ENCODE peak calls at places on chromosome 1, in four cellular contexts. One of them, this sample, is unnamed.

GRCh38 chr1:9068971-9069323 is 488 bp downstream of the SLC2A5 start:
- DNase-seq in DND-41: no peak
- DNase-seq in pancreas: no peak
- DNase-seq in HCT116: no peak
- DNase-seq in this sample: no peak

GRCh38 chr1:156241311-156241811 is 623 bp upstream of the BGLAP start:
- DNase-seq in DND-41: no peak
- DNase-seq in pancreas: no peak
- DNase-seq in HCT116: no peak
- DNase-seq in this sample: no peak

GRCh38 chr1:153548722-153549695 is at the start of gene S100A3:
- DNase-seq in DND-41: no peak
- DNase-seq in pancreas: peak; percentile 30
- DNase-seq in HCT116: no peak
- DNase-seq in this sample: peak; percentile 80

GRCh38 chr1:116819081-116819480 is 64.9 kb downstream of the CD2 start:
- DNase-seq in DND-41: no peak
- DNase-seq in pancreas: no peak
- DNase-seq in HCT116: no peak
- DNase-seq in this sample: no peak

GRCh38 chr1:232988572-232989040 is 38.2 kb downstream of the NTPCR start:
- DNase-seq in DND-41: no peak
- DNase-seq in pancreas: no peak
- DNase-seq in HCT116: no peak
- DNase-seq in this sample: no peak

GRCh38 chr1:113205980-113206766 is 133.2 kb downstream of the LRIG2 start:
- DNase-seq in DND-41: no peak
- DNase-seq in pancreas: no peak
- DNase-seq in HCT116: no peak
- DNase-seq in this sample: no peak

GRCh38 chr1:65055754-65056153 is 89.4 kb upstream of the JAK1 start:
- DNase-seq in DND-41: no peak
- DNase-seq in pancreas: no peak
- DNase-seq in HCT116: no peak
- DNase-seq in this sample: no peak

GRCh38 chr1:16420719-16421118 is 16.5 kb downstream of the SPATA21 start:
- DNase-seq in DND-41: peak; percentile 77
- DNase-seq in pancreas: no peak
- DNase-seq in HCT116: no peak
- DNase-seq in this sample: no peak

GRCh38 chr1:165408518-165408917 is 36.4 kb downstream of the RXRG start:
- DNase-seq in DND-41: no peak
- DNase-seq in pancreas: peak; percentile 8
- DNase-seq in HCT116: peak; percentile 45
- DNase-seq in this sample: peak; percentile 50

GRCh38 chr1:20786310-20787099 is 602 bp downstream of the HP1BP3 start:
- DNase-seq in DND-41: peak; percentile 98
- DNase-seq in pancreas: peak; percentile 94
- DNase-seq in HCT116: peak; percentile 85
- DNase-seq in this sample: peak; percentile 94

GRCh38 chr1:212518188-212518951 is 85.7 kb downstream of the NENF start:
- DNase-seq in DND-41: no peak
- DNase-seq in pancreas: peak; percentile 49
- DNase-seq in HCT116: no peak
- DNase-seq in this sample: peak; percentile 74

GRCh38 chr1:180386740-180387367 is 115.5 kb downstream of the ACBD6 start:
- DNase-seq in DND-41: no peak
- DNase-seq in pancreas: no peak
- DNase-seq in HCT116: no peak
- DNase-seq in this sample: no peak

GRCh38 chr1:69055223-69055622 is 512.5 kb upstream of the LRRC7 start:
- DNase-seq in DND-41: no peak
- DNase-seq in pancreas: no peak
- DNase-seq in HCT116: no peak
- DNase-seq in this sample: no peak

GRCh38 chr1:31802190-31803150 is 13.4 kb downstream of the SPOCD1 start:
- DNase-seq in DND-41: no peak
- DNase-seq in pancreas: no peak
- DNase-seq in HCT116: no peak
- DNase-seq in this sample: peak; percentile 7

GRCh38 chr1:41687007-41687406 is 202.5 kb upstream of the EDN2 start:
- DNase-seq in DND-41: no peak
- DNase-seq in pancreas: no peak
- DNase-seq in HCT116: no peak
- DNase-seq in this sample: no peak

GRCh38 chr1:107135466-107135865 is 5.4 kb upstream of the NTNG1 start:
- DNase-seq in DND-41: peak; percentile 76
- DNase-seq in pancreas: no peak
- DNase-seq in HCT116: no peak
- DNase-seq in this sample: no peak

GRCh38 chr1:15145327-15145726 is 8.2 kb upstream of the TMEM51 start:
- DNase-seq in DND-41: no peak
- DNase-seq in pancreas: no peak
- DNase-seq in HCT116: no peak
- DNase-seq in this sample: no peak

GRCh38 chr1:215971793-215972441 is 404.8 kb downstream of the KCTD3 start:
- DNase-seq in DND-41: no peak
- DNase-seq in pancreas: no peak
- DNase-seq in HCT116: no peak
- DNase-seq in this sample: no peak

GRCh38 chr1:6300342-6301141 is 39.6 kb upstream of the GPR153 start:
- DNase-seq in DND-41: no peak
- DNase-seq in pancreas: no peak
- DNase-seq in HCT116: no peak
- DNase-seq in this sample: no peak

GRCh38 chr1:17601643-17602382 is 62.3 kb downstream of the ARHGEF10L start:
- DNase-seq in DND-41: no peak
- DNase-seq in pancreas: no peak
- DNase-seq in HCT116: no peak
- DNase-seq in this sample: no peak

GRCh38 chr1:232340448-232340847 is 289.5 kb downstream of the SIPA1L2 start:
- DNase-seq in DND-41: no peak
- DNase-seq in pancreas: no peak
- DNase-seq in HCT116: no peak
- DNase-seq in this sample: no peak

GRCh38 chr1:20371411-20371810 is 80.7 kb downstream of the VWA5B1 start:
- DNase-seq in DND-41: peak; percentile 20
- DNase-seq in pancreas: no peak
- DNase-seq in HCT116: no peak
- DNase-seq in this sample: no peak

GRCh38 chr1:150302338-150302737 is 8.7 kb downstream of the MRPS21 start:
- DNase-seq in DND-41: no peak
- DNase-seq in pancreas: no peak
- DNase-seq in HCT116: no peak
- DNase-seq in this sample: peak; percentile 98

GRCh38 chr1:227841141-227841540 is 25.7 kb downstream of the PRSS38 start:
- DNase-seq in DND-41: no peak
- DNase-seq in pancreas: no peak
- DNase-seq in HCT116: no peak
- DNase-seq in this sample: no peak

GRCh38 chr1:53763461-53763860 is 24.5 kb upstream of the GLIS1 start:
- DNase-seq in DND-41: no peak
- DNase-seq in pancreas: no peak
- DNase-seq in HCT116: no peak
- DNase-seq in this sample: no peak
- TF ChIP-seq CTCF in DND-41: no peak
- TF ChIP-seq CTCF in pancreas: no peak
- TF ChIP-seq CTCF in HCT116: no peak
- TF ChIP-seq CTCF in this sample: no peak

GRCh38 chr1:235669277-235669676 is 19.7 kb upstream of the GNG4 start:
- DNase-seq in DND-41: no peak
- DNase-seq in pancreas: no peak
- DNase-seq in HCT116: no peak
- DNase-seq in this sample: no peak
- H3K9me3 ChIP-seq in DND-41: peaks cover 25% of the 10 kb centered on the region
- H3K9me3 ChIP-seq in pancreas: no peaks in the 10 kb centered on the region
- H3K9me3 ChIP-seq in HCT116: peaks cover 18% of the 10 kb centered on the region
- H3K9me3 ChIP-seq in this sample: no peaks in the 10 kb centered on the region

GRCh38 chr1:82059931-82060330 is 259.2 kb downstream of the ADGRL2 start:
- DNase-seq in DND-41: no peak
- DNase-seq in pancreas: no peak
- DNase-seq in HCT116: no peak
- DNase-seq in this sample: no peak
- TF ChIP-seq CTCF in DND-41: no peak
- TF ChIP-seq CTCF in pancreas: no peak
- TF ChIP-seq CTCF in HCT116: no peak
- TF ChIP-seq CTCF in this sample: no peak

GRCh38 chr1:3142236-3142635 is 73.2 kb downstream of the PRDM16 start:
- DNase-seq in DND-41: no peak
- DNase-seq in pancreas: no peak
- DNase-seq in HCT116: no peak
- DNase-seq in this sample: no peak

GRCh38 chr1:3139871-3140837 is 71.2 kb downstream of the PRDM16 start:
- DNase-seq in DND-41: no peak
- DNase-seq in pancreas: no peak
- DNase-seq in HCT116: no peak
- DNase-seq in this sample: no peak

GRCh38 chr1:3141836-3142235 is 72.8 kb downstream of the PRDM16 start:
- DNase-seq in DND-41: no peak
- DNase-seq in pancreas: no peak
- DNase-seq in HCT116: no peak
- DNase-seq in this sample: no peak

GRCh38 chr1:3145489-3146325 is 76.7 kb downstream of the PRDM16 start:
- DNase-seq in DND-41: no peak
- DNase-seq in pancreas: no peak
- DNase-seq in HCT116: no peak
- DNase-seq in this sample: no peak

DNA sequence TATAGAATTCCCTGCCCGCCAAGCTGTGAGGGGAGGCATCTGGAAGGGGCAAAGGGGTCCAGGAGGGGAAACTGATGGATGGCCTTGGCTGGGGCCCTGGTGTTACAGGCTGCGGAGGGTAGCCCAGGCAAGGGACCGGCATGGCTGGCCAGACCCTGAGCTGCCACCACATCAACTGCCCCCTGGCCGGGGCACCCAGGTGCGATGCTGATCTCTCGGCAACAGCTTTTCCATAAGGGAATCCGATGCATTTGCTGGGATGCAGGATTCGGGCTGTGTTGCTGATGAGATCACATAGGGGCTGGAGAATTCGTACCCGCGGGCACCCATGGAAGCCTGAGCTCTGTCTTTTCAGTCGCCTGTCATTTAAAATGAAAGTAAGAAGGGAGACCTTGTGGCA is 73.7 kb downstream of the PRDM16 start:
- DNase-seq in DND-41: no peak
- DNase-seq in pancreas: no peak
- DNase-seq in HCT116: no peak
- DNase-seq in this sample: no peak
- H3K9me3 ChIP-seq in DND-41: no peaks in the 10 kb centered on the region
- H3K9me3 ChIP-seq in pancreas: no peaks in the 10 kb centered on the region
- H3K9me3 ChIP-seq in HCT116: no peaks in the 10 kb centered on the region
- H3K9me3 ChIP-seq in this sample: no peaks in the 10 kb centered on the region

GRCh38 chr1:158496379-158496778 is 24.4 kb downstream of the OR10R2 start:
- DNase-seq in DND-41: peak; percentile 51
- DNase-seq in pancreas: no peak
- DNase-seq in HCT116: no peak
- DNase-seq in this sample: no peak
- TF ChIP-seq CTCF in DND-41: peak; percentile 88
- TF ChIP-seq CTCF in pancreas: no peak
- TF ChIP-seq CTCF in HCT116: peak; percentile 25
- TF ChIP-seq CTCF in this sample: no peak

GRCh38 chr1:230994860-230995259 is 16.0 kb downstream of the ARV1 start:
- DNase-seq in DND-41: no peak
- DNase-seq in pancreas: no peak
- DNase-seq in HCT116: no peak
- DNase-seq in this sample: no peak

GRCh38 chr1:231000639-231001038 is 21.7 kb downstream of the ARV1 start:
- DNase-seq in DND-41: no peak
- DNase-seq in pancreas: no peak
- DNase-seq in HCT116: no peak
- DNase-seq in this sample: no peak

GRCh38 chr1:231001892-231002291 is 23.0 kb downstream of the ARV1 start:
- DNase-seq in DND-41: no peak
- DNase-seq in pancreas: no peak
- DNase-seq in HCT116: no peak
- DNase-seq in this sample: no peak

GRCh38 chr1:231000201-231000600 is 21.3 kb downstream of the ARV1 start:
- DNase-seq in DND-41: no peak
- DNase-seq in pancreas: no peak
- DNase-seq in HCT116: no peak
- DNase-seq in this sample: no peak
- H3K9me3 ChIP-seq in DND-41: peaks cover 4% of the 10 kb centered on the region
- H3K9me3 ChIP-seq in pancreas: no peaks in the 10 kb centered on the region
- H3K9me3 ChIP-seq in HCT116: no peaks in the 10 kb centered on the region
- H3K9me3 ChIP-seq in this sample: no peaks in the 10 kb centered on the region

GRCh38 chr1:59814901-59815825 is at the start of gene HOOK1:
- DNase-seq in DND-41: no peak
- DNase-seq in pancreas: peak; percentile 35
- DNase-seq in HCT116: no peak
- DNase-seq in this sample: no peak
- TF ChIP-seq CTCF in DND-41: no peak
- TF ChIP-seq CTCF in pancreas: no peak
- TF ChIP-seq CTCF in HCT116: no peak
- TF ChIP-seq CTCF in this sample: no peak

GRCh38 chr1:247156787-247157232 is 15.0 kb downstream of the ZNF124 start:
- DNase-seq in DND-41: no peak
- DNase-seq in pancreas: no peak
- DNase-seq in HCT116: no peak
- DNase-seq in this sample: no peak
- H3K9me3 ChIP-seq in DND-41: peaks cover 69% of the 10 kb centered on the region
- H3K9me3 ChIP-seq in pancreas: peaks cover 7% of the 10 kb centered on the region
- H3K9me3 ChIP-seq in HCT116: peaks cover 35% of the 10 kb centered on the region
- H3K9me3 ChIP-seq in this sample: no peaks in the 10 kb centered on the region